ENCODE peak calls at places on chromosome 9, in five cellular contexts. J is SK-N-SH, V is HepG2, M is K562, T is GM12878. K is an unnamed sample.

GRCh38 chr9:131522257-131523085 is 8.6 kb downstream of the UCK1 start:
- DNase-seq in J (peak), V (no peak), M (no peak), T (no peak), K (no peak)

GRCh38 chr9:27094640-27095039 is 14.4 kb upstream of the TEK start:
- DNase-seq in J (no peak), V (no peak), M (no peak), T (no peak), K (peak)

GRCh38 chr9:16180546-16180945 is 627.7 kb downstream of the CCDC171 start:
- DNase-seq in J (no peak), V (no peak), M (no peak), T (no peak), K (peak)

GRCh38 chr9:129613520-129614175 is 7.3 kb downstream of the C9orf50 start:
- DNase-seq in J (peak), V (no peak), M (no peak), T (no peak), K (no peak)

GRCh38 chr9:34891386-34891785 is 66.7 kb upstream of the PHF24 start:
- DNase-seq in J (no peak), V (no peak), M (no peak), T (no peak), K (no peak)

GRCh38 chr9:79812099-79812498 is 240.3 kb downstream of the TLE4 start:
- DNase-seq in J (no peak), V (no peak), M (no peak), T (no peak), K (no peak)

GRCh38 chr9:3441197-3441816 is 84.5 kb downstream of the RFX3 start:
- DNase-seq in J (peak), V (peak), M (peak), T (peak), K (peak)

GRCh38 chr9:35044071-35044470 is 28.4 kb downstream of the VCP start:
- DNase-seq in J (no peak), V (no peak), M (no peak), T (no peak), K (no peak)

GRCh38 chr9:22211588-22212360 is 202.7 kb upstream of the CDKN2B start:
- DNase-seq in J (no peak), V (peak), M (no peak), T (no peak), K (peak)

GRCh38 chr9:99139868-99140267 is 35.0 kb downstream of the TGFBR1 start:
- DNase-seq in J (no peak), V (no peak), M (no peak), T (no peak), K (no peak)

GRCh38 chr9:36426348-36426747 is 26.3 kb upstream of the RNF38 start:
- DNase-seq in J (no peak), V (no peak), M (no peak), T (no peak), K (no peak)

GRCh38 chr9:132214027-132214622 is 52.3 kb downstream of the NTNG2 start:
- DNase-seq in J (peak), V (no peak), M (no peak), T (no peak), K (peak)

GRCh38 chr9:74140141-74140540 is 357.0 kb upstream of the RORB start:
- DNase-seq in J (no peak), V (no peak), M (no peak), T (no peak), K (no peak)

GRCh38 chr9:113221800-113222481 is 597 bp downstream of the SLC31A1 start:
- DNase-seq in J (peak), V (peak), M (peak), T (no peak), K (no peak)

GRCh38 chr9:113219972-113220371 is 1.1 kb downstream of the FKBP15 start:
- DNase-seq in J (no peak), V (no peak), M (no peak), T (peak), K (peak)

GRCh38 chr9:113220467-113221002 is 542 bp downstream of the FKBP15 start:
- DNase-seq in J (no peak), V (no peak), M (no peak), T (no peak), K (no peak)

GRCh38 chr9:113221003-113221799 is at the start of the genes FKBP15 and SLC31A1:
- DNase-seq in J (peak), V (peak), M (peak), T (peak), K (peak)

GRCh38 chr9:113219186-113219936 is 1.7 kb downstream of the FKBP15 start:
- DNase-seq in J (no peak), V (no peak), M (no peak), T (no peak), K (no peak)
- TF ChIP-seq MXI1 in J (no peak), V (no peak), M (no peak), T (no peak), K (no peak)

GRCh38 chr9:127526655-127527559 is 75.6 kb downstream of the LRSAM1 start:
- DNase-seq in J (no peak), V (no peak), M (no peak), T (no peak), K (no peak)
- TF ChIP-seq MXI1 in J (no peak), V (no peak), M (no peak), T (no peak), K (no peak)

GRCh38 chr9:69153707-69154521 is 20.2 kb upstream of the TJP2 start:
- DNase-seq in J (no peak), V (peak), M (no peak), T (no peak), K (no peak)

GRCh38 chr9:69155341-69156030 is 18.6 kb upstream of the TJP2 start:
- DNase-seq in J (no peak), V (no peak), M (no peak), T (no peak), K (no peak)

GRCh38 chr9:69157751-69158466 is 16.2 kb upstream of the TJP2 start:
- DNase-seq in J (no peak), V (no peak), M (no peak), T (no peak), K (peak)

GRCh38 chr9:69158471-69158870 is 15.6 kb upstream of the TJP2 start:
- DNase-seq in J (no peak), V (no peak), M (no peak), T (no peak), K (no peak)
- TF ChIP-seq MXI1 in J (no peak), V (no peak), M (no peak), T (no peak), K (no peak)

DNA sequence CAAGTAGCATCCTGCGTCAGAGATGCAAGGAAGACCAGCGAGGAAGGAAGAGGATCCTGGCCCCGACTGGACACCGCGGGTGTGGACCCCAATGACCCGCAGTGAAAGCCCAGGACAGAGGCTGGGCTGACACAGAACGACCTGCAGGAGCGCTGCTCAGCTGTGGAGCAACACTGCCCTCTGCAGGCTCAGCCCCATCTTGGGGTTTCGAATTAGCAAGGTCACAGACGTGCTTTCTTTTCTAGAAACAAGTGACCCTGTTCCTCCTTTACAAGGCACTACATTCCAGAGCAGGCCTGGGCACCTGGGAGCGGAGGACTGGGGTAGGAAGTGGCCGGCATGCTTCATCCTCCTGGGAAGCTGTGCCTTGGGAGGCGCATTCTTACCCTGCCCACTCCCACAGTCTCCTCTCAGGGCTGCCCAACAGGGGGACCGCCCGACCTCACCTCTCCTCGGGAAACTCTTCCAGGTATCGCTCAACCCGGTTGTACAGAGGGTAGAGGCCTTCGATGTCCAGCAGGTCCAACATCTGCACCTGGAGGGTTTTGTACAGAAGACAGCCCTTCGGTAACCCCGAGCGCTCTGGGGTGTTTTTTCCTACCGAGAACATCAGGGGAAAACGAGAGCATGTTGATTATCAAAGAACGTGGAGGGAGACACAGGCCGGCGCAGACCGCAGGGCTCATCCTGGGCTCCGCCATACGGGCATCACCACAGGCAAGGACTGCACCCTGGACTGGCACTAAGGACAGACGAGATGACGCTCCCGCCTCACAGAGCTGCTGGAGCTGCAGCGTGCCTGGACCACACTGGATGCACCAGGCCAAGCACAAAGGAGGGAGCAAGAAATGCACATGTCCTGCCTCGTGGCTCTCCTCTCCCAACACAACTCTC is 35.0 kb downstream of the IPPK start:
- DNase-seq in J (peak), V (peak), M (peak), T (peak), K (peak)
- TF ChIP-seq MXI1 in J (no peak), V (peak), M (no peak), T (no peak), K (no peak)

K was measured in IMR-90.